ENCODE peak calls at places on chromosomes 16 and 17, in ten cellular contexts. G is activated naive CD8-positive, alpha-beta T cell treated with anti-CD3 and anti-CD28 coated beads for 36 hours; U is cardiac muscle cell; R is C1 segment of cervical spinal cord; D is globus pallidus; W is posterior vena cava; C is stimulated activated CD4-positive, alpha-beta T cell treated with anti-CD3 and anti-CD28 coated beads, Interleukin-12 subunit alpha, Interleukin-12 subunit beta, amount 100 ng/mL, for 4 hours; Q is pulmonary artery endothelial cell; M is activated T-cell treated with anti-CD3 and anti-CD28 coated beads for 1 hour; V is body of pancreas. Z is an unnamed sample.

GRCh38 chr17:79620207-79621038 is 9.6 kb upstream of the RBFOX3 start:
- DNase-seq in G (no peak), U (no peak), R (no peak), D (no peak), W (peak), C (no peak), Q (no peak), M (no peak), V (peak), Z (peak)

GRCh38 chr16:70793851-70794502 is 7.0 kb downstream of the VAC14 start:
- DNase-seq in G (no peak), U (no peak), R (no peak), D (no peak), W (no peak), C (no peak), Q (no peak), M (no peak), V (no peak), Z (no peak)

GRCh38 chr17:671076-671762 is 43.4 kb downstream of the VPS53 start:
- DNase-seq in G (no peak), U (no peak), R (no peak), D (no peak), W (no peak), C (no peak), Q (no peak), M (no peak), V (no peak), Z (no peak)

GRCh38 chr17:77555110-77555509 is 403.4 kb upstream of the TNRC6C start:
- DNase-seq in G (no peak), U (no peak), R (no peak), D (no peak), W (no peak), C (no peak), Q (no peak), M (no peak), V (no peak), Z (no peak)

GRCh38 chr16:53925011-53925410 is 221.1 kb downstream of the FTO start:
- DNase-seq in G (no peak), U (peak), R (no peak), D (no peak), W (no peak), C (no peak), Q (no peak), M (no peak), V (no peak), Z (no peak)

GRCh38 chr17:44652727-44653126 is 3.5 kb upstream of the MEIOC start:
- DNase-seq in G (no peak), U (no peak), R (no peak), D (no peak), W (no peak), C (no peak), Q (no peak), M (no peak), V (no peak), Z (no peak)

GRCh38 chr17:14303343-14304221 is 2.7 kb downstream of the HS3ST3B1 start:
- DNase-seq in G (peak), U (peak), R (no peak), D (no peak), W (no peak), C (peak), Q (no peak), M (peak), V (no peak), Z (no peak)

GRCh38 chr16:66335704-66336329 is 30.7 kb upstream of the CDH5 start:
- DNase-seq in G (no peak), U (peak), R (peak), D (peak), W (no peak), C (no peak), Q (no peak), M (no peak), V (no peak), Z (peak)

GRCh38 chr16:25018972-25019617 is 3.9 kb upstream of the ARHGAP17 start:
- DNase-seq in G (no peak), U (no peak), R (no peak), D (peak), W (no peak), C (no peak), Q (no peak), M (no peak), V (no peak), Z (no peak)

GRCh38 chr17:4853195-4853762 is 20.1 kb downstream of the MINK1 start:
- DNase-seq in G (no peak), U (no peak), R (no peak), D (no peak), W (no peak), C (no peak), Q (no peak), M (no peak), V (no peak), Z (no peak)

Z was measured in right cardiac atrium.